ENCODE peak calls at places on chromosome 1, in four cellular contexts. One of them, this sample, is unnamed.
A peak's percentile ranks its signal among the peaks of the same experiment; 100 is the strongest.

GRCh38 chr1:8371372-8371991 is 53.6 kb downstream of the SLC45A1 start:
- DNase-seq in foreskin keratinocyte: no peak
- DNase-seq in NCI-H1930: no peak
- DNase-seq in AG09319: no peak
- DNase-seq in this sample: peak; percentile 37

GRCh38 chr1:56330400-56331026 is 248.8 kb downstream of the PLPP3 start:
- DNase-seq in foreskin keratinocyte: no peak
- DNase-seq in NCI-H1930: no peak
- DNase-seq in AG09319: no peak
- DNase-seq in this sample: no peak

GRCh38 chr1:94926365-94926914 is 470 bp downstream of the CNN3 start:
- DNase-seq in foreskin keratinocyte: no peak
- DNase-seq in NCI-H1930: peak; percentile 18
- DNase-seq in AG09319: no peak
- DNase-seq in this sample: peak; percentile 78

GRCh38 chr1:192575499-192576189 is at the start of gene RGS1:
- DNase-seq in foreskin keratinocyte: no peak
- DNase-seq in NCI-H1930: no peak
- DNase-seq in AG09319: no peak
- DNase-seq in this sample: peak; percentile 72

GRCh38 chr1:6347641-6348487 is 45.7 kb downstream of the ACOT7 start:
- DNase-seq in foreskin keratinocyte: no peak
- DNase-seq in NCI-H1930: no peak
- DNase-seq in AG09319: no peak
- DNase-seq in this sample: peak; percentile 54

GRCh38 chr1:68175621-68176398 is 56.5 kb downstream of the WLS start:
- DNase-seq in foreskin keratinocyte: no peak
- DNase-seq in NCI-H1930: no peak
- DNase-seq in AG09319: no peak
- DNase-seq in this sample: no peak

GRCh38 chr1:202207292-202207691 is 13.7 kb downstream of the LGR6 start:
- DNase-seq in foreskin keratinocyte: no peak
- DNase-seq in NCI-H1930: no peak
- DNase-seq in AG09319: peak; percentile 18
- DNase-seq in this sample: no peak

GRCh38 chr1:70038025-70038424 is 167.4 kb downstream of the LRRC40 start:
- DNase-seq in foreskin keratinocyte: peak; percentile 66
- DNase-seq in NCI-H1930: no peak
- DNase-seq in AG09319: no peak
- DNase-seq in this sample: no peak

GRCh38 chr1:235835226-235835625 is 31.5 kb downstream of the LYST start:
- DNase-seq in foreskin keratinocyte: no peak
- DNase-seq in NCI-H1930: no peak
- DNase-seq in AG09319: peak; percentile 22
- DNase-seq in this sample: no peak

GRCh38 chr1:55128418-55128817 is 86.7 kb downstream of the USP24 start:
- DNase-seq in foreskin keratinocyte: no peak
- DNase-seq in NCI-H1930: no peak
- DNase-seq in AG09319: no peak
- DNase-seq in this sample: no peak

GRCh38 chr1:201530741-201531521 is 8.0 kb upstream of the NAV1 start:
- DNase-seq in foreskin keratinocyte: no peak
- DNase-seq in NCI-H1930: no peak
- DNase-seq in AG09319: peak; percentile 77
- DNase-seq in this sample: peak; percentile 87

GRCh38 chr1:97797403-97798183 is 123.2 kb downstream of the DPYD start:
- DNase-seq in foreskin keratinocyte: no peak
- DNase-seq in NCI-H1930: no peak
- DNase-seq in AG09319: no peak
- DNase-seq in this sample: no peak

GRCh38 chr1:206935491-206936067 is 10.7 kb downstream of the PIGR start:
- DNase-seq in foreskin keratinocyte: no peak
- DNase-seq in NCI-H1930: no peak
- DNase-seq in AG09319: no peak
- DNase-seq in this sample: peak; percentile 69

GRCh38 chr1:74674278-74675048 is 871 bp upstream of the ERICH3 start:
- DNase-seq in foreskin keratinocyte: no peak
- DNase-seq in NCI-H1930: no peak
- DNase-seq in AG09319: no peak
- DNase-seq in this sample: no peak

GRCh38 chr1:91997607-91998195 is 32.1 kb upstream of the EPHX4 start:
- DNase-seq in foreskin keratinocyte: no peak
- DNase-seq in NCI-H1930: no peak
- DNase-seq in AG09319: peak; percentile 20
- DNase-seq in this sample: no peak

GRCh38 chr1:210302501-210302900 is 26.2 kb upstream of the HHAT start:
- DNase-seq in foreskin keratinocyte: no peak
- DNase-seq in NCI-H1930: no peak
- DNase-seq in AG09319: no peak
- DNase-seq in this sample: no peak

GRCh38 chr1:179029293-179029692 is 3.6 kb downstream of the FAM20B start:
- DNase-seq in foreskin keratinocyte: no peak
- DNase-seq in NCI-H1930: no peak
- DNase-seq in AG09319: no peak
- DNase-seq in this sample: no peak

GRCh38 chr1:165910764-165911421 is 83.5 kb downstream of the UCK2 start:
- DNase-seq in foreskin keratinocyte: no peak
- DNase-seq in NCI-H1930: no peak
- DNase-seq in AG09319: no peak
- DNase-seq in this sample: no peak

GRCh38 chr1:171739646-171740045 is 2.2 kb downstream of the VAMP4 start:
- DNase-seq in foreskin keratinocyte: no peak
- DNase-seq in NCI-H1930: no peak
- DNase-seq in AG09319: no peak
- DNase-seq in this sample: no peak

GRCh38 chr1:89361681-89362080 is 2.2 kb upstream of the GBP6 start:
- DNase-seq in foreskin keratinocyte: no peak
- DNase-seq in NCI-H1930: no peak
- DNase-seq in AG09319: no peak
- DNase-seq in this sample: no peak

GRCh38 chr1:9225411-9225785 is 9.2 kb upstream of the H6PD start:
- DNase-seq in foreskin keratinocyte: no peak
- DNase-seq in NCI-H1930: no peak
- DNase-seq in AG09319: no peak
- DNase-seq in this sample: no peak

GRCh38 chr1:150789396-150789795 is 18.7 kb downstream of the CTSK start:
- DNase-seq in foreskin keratinocyte: peak; percentile 18
- DNase-seq in NCI-H1930: no peak
- DNase-seq in AG09319: no peak
- DNase-seq in this sample: no peak

GRCh38 chr1:204357551-204357950 is 2.2 kb downstream of the PLEKHA6 start:
- DNase-seq in foreskin keratinocyte: no peak
- DNase-seq in NCI-H1930: no peak
- DNase-seq in AG09319: no peak
- DNase-seq in this sample: no peak

GRCh38 chr1:215749423-215749822 is 182.3 kb downstream of the KCTD3 start:
- DNase-seq in foreskin keratinocyte: peak; percentile 32
- DNase-seq in NCI-H1930: no peak
- DNase-seq in AG09319: peak; percentile 16
- DNase-seq in this sample: no peak

GRCh38 chr1:16970132-16970910 is 10.1 kb downstream of the MFAP2 start:
- DNase-seq in foreskin keratinocyte: no peak
- DNase-seq in NCI-H1930: no peak
- DNase-seq in AG09319: no peak
- DNase-seq in this sample: no peak

GRCh38 chr1:35557118-35557610 is at the start of gene KIAA0319L:
- DNase-seq in foreskin keratinocyte: no peak
- DNase-seq in NCI-H1930: peak; percentile 71
- DNase-seq in AG09319: no peak
- DNase-seq in this sample: peak; percentile 89

GRCh38 chr1:32868085-32868484 is 2.6 kb downstream of the FNDC5 start:
- DNase-seq in foreskin keratinocyte: no peak
- DNase-seq in NCI-H1930: no peak
- DNase-seq in AG09319: no peak
- DNase-seq in this sample: no peak

GRCh38 chr1:209706622-209707021 is 2.0 kb downstream of the HSD11B1 start:
- DNase-seq in foreskin keratinocyte: no peak
- DNase-seq in NCI-H1930: no peak
- DNase-seq in AG09319: no peak
- DNase-seq in this sample: no peak

GRCh38 chr1:153793261-153793972 is 18.2 kb downstream of the SLC27A3 start:
- DNase-seq in foreskin keratinocyte: no peak
- DNase-seq in NCI-H1930: no peak
- DNase-seq in AG09319: no peak
- DNase-seq in this sample: no peak

GRCh38 chr1:34800214-34800613 is 7.4 kb downstream of the GJA4 start:
- DNase-seq in foreskin keratinocyte: no peak
- DNase-seq in NCI-H1930: no peak
- DNase-seq in AG09319: no peak
- DNase-seq in this sample: no peak

GRCh38 chr1:117564227-117565082 is 41.4 kb upstream of the TENT5C start:
- DNase-seq in foreskin keratinocyte: no peak
- DNase-seq in NCI-H1930: no peak
- DNase-seq in AG09319: no peak
- DNase-seq in this sample: no peak

GRCh38 chr1:115458426-115459114 is 120.5 kb upstream of the NGF start:
- DNase-seq in foreskin keratinocyte: no peak
- DNase-seq in NCI-H1930: no peak
- DNase-seq in AG09319: no peak
- DNase-seq in this sample: no peak

GRCh38 chr1:97334454-97334853 is 586.4 kb downstream of the DPYD start:
- DNase-seq in foreskin keratinocyte: no peak
- DNase-seq in NCI-H1930: no peak
- DNase-seq in AG09319: no peak
- DNase-seq in this sample: no peak

This sample was measured in Peyer's patch.